ENCODE peak calls at places on chromosomes 11 and 22, in four cellular contexts. One of them, this sample, is unnamed.

GRCh38 chr11:76512851-76513653 is 68.2 kb downstream of the EMSY start:
- DNase-seq in fibroblast of lung: peak; percentile 37
- DNase-seq in glutamatergic neuron: no peak
- DNase-seq in HFFc6: peak; percentile 15
- DNase-seq in this sample: no peak

GRCh38 chr11:79113099-79113498 is 327.7 kb downstream of the TENM4 start:
- DNase-seq in fibroblast of lung: peak; percentile 39
- DNase-seq in glutamatergic neuron: no peak
- DNase-seq in HFFc6: no peak
- DNase-seq in this sample: no peak

GRCh38 chr22:43213066-43213465 is 26.1 kb upstream of the TTLL12 start:
- DNase-seq in fibroblast of lung: no peak
- DNase-seq in glutamatergic neuron: no peak
- DNase-seq in HFFc6: no peak
- DNase-seq in this sample: no peak

GRCh38 chr11:111520565-111520964 is 6.0 kb downstream of the HOATZ start:
- DNase-seq in fibroblast of lung: peak; percentile 75
- DNase-seq in glutamatergic neuron: no peak
- DNase-seq in HFFc6: peak; percentile 37
- DNase-seq in this sample: no peak

GRCh38 chr11:46376258-46377050 is 5.0 kb upstream of the MDK start:
- DNase-seq in fibroblast of lung: no peak
- DNase-seq in glutamatergic neuron: no peak
- DNase-seq in HFFc6: no peak
- DNase-seq in this sample: no peak

GRCh38 chr11:120514541-120515121 is 3.1 kb downstream of the GRIK4 start:
- DNase-seq in fibroblast of lung: no peak
- DNase-seq in glutamatergic neuron: no peak
- DNase-seq in HFFc6: no peak
- DNase-seq in this sample: no peak

GRCh38 chr11:6393989-6394670 is 3.9 kb downstream of the SMPD1 start:
- DNase-seq in fibroblast of lung: no peak
- DNase-seq in glutamatergic neuron: no peak
- DNase-seq in HFFc6: no peak
- DNase-seq in this sample: no peak

GRCh38 chr22:27105142-27106025 is 448.0 kb downstream of the MIAT start:
- DNase-seq in fibroblast of lung: peak; percentile 98
- DNase-seq in glutamatergic neuron: no peak
- DNase-seq in HFFc6: peak; percentile 83
- DNase-seq in this sample: no peak

GRCh38 chr11:112082729-112083128 is 3.8 kb downstream of the TIMM8B start:
- DNase-seq in fibroblast of lung: peak; percentile 53
- DNase-seq in glutamatergic neuron: no peak
- DNase-seq in HFFc6: peak; percentile 78
- DNase-seq in this sample: no peak

GRCh38 chr11:12441081-12441801 is 63.9 kb downstream of the PARVA start:
- DNase-seq in fibroblast of lung: peak; percentile 76
- DNase-seq in glutamatergic neuron: no peak
- DNase-seq in HFFc6: peak; percentile 30
- DNase-seq in this sample: no peak

GRCh38 chr22:44623771-44624510 is 78.1 kb upstream of the PRR5 start:
- DNase-seq in fibroblast of lung: peak; percentile 20
- DNase-seq in glutamatergic neuron: peak; percentile 74
- DNase-seq in HFFc6: no peak
- DNase-seq in this sample: peak; percentile 52

GRCh38 chr11:117145393-117145761 is 1.3 kb downstream of the PAFAH1B2 start:
- DNase-seq in fibroblast of lung: peak; percentile 56
- DNase-seq in glutamatergic neuron: no peak
- DNase-seq in HFFc6: peak; percentile 48
- DNase-seq in this sample: no peak

GRCh38 chr11:110908401-110909106 is 196.3 kb upstream of the ARHGAP20 start:
- DNase-seq in fibroblast of lung: peak; percentile 97
- DNase-seq in glutamatergic neuron: no peak
- DNase-seq in HFFc6: peak; percentile 87
- DNase-seq in this sample: peak; percentile 8

GRCh38 chr11:67282155-67282875 is 6.8 kb upstream of the ANKRD13D start:
- DNase-seq in fibroblast of lung: no peak
- DNase-seq in glutamatergic neuron: peak; percentile 5
- DNase-seq in HFFc6: no peak
- DNase-seq in this sample: no peak

GRCh38 chr22:21865041-21865440 is 2.4 kb downstream of the MAPK1 start:
- DNase-seq in fibroblast of lung: peak; percentile 88
- DNase-seq in glutamatergic neuron: no peak
- DNase-seq in HFFc6: peak; percentile 83
- DNase-seq in this sample: no peak

GRCh38 chr22:45881524-45881875 is 95.5 kb downstream of the WNT7B start:
- DNase-seq in fibroblast of lung: no peak
- DNase-seq in glutamatergic neuron: no peak
- DNase-seq in HFFc6: no peak
- DNase-seq in this sample: no peak

GRCh38 chr11:7321708-7322448 is 70.2 kb downstream of the SYT9 start:
- DNase-seq in fibroblast of lung: no peak
- DNase-seq in glutamatergic neuron: no peak
- DNase-seq in HFFc6: no peak
- DNase-seq in this sample: no peak

GRCh38 chr11:130220311-130221030 is 60.9 kb downstream of the ST14 start:
- DNase-seq in fibroblast of lung: no peak
- DNase-seq in glutamatergic neuron: no peak
- DNase-seq in HFFc6: no peak
- DNase-seq in this sample: no peak

GRCh38 chr22:24412274-24412673 is 15.1 kb upstream of the ADORA2A start:
- DNase-seq in fibroblast of lung: no peak
- DNase-seq in glutamatergic neuron: no peak
- DNase-seq in HFFc6: no peak
- DNase-seq in this sample: no peak

GRCh38 chr22:28395520-28395919 is 284.1 kb downstream of the TTC28 start:
- DNase-seq in fibroblast of lung: no peak
- DNase-seq in glutamatergic neuron: no peak
- DNase-seq in HFFc6: no peak
- DNase-seq in this sample: no peak

GRCh38 chr11:57475191-57475590 is 14.9 kb downstream of the RTN4RL2 start:
- DNase-seq in fibroblast of lung: no peak
- DNase-seq in glutamatergic neuron: no peak
- DNase-seq in HFFc6: no peak
- DNase-seq in this sample: no peak

GRCh38 chr22:21000987-21001600 is 824 bp downstream of the THAP7 start:
- DNase-seq in fibroblast of lung: no peak
- DNase-seq in glutamatergic neuron: no peak
- DNase-seq in HFFc6: peak; percentile 13
- DNase-seq in this sample: no peak

GRCh38 chr22:42717197-42717967 is 3.3 kb downstream of the A4GALT start:
- DNase-seq in fibroblast of lung: no peak
- DNase-seq in glutamatergic neuron: peak; percentile 65
- DNase-seq in HFFc6: no peak
- DNase-seq in this sample: no peak

GRCh38 chr11:128116447-128117240 is 470.7 kb downstream of the ETS1 start:
- DNase-seq in fibroblast of lung: no peak
- DNase-seq in glutamatergic neuron: no peak
- DNase-seq in HFFc6: no peak
- DNase-seq in this sample: no peak

GRCh38 chr11:19697721-19698121 is 14.9 kb upstream of the NAV2 start:
- DNase-seq in fibroblast of lung: no peak
- DNase-seq in glutamatergic neuron: no peak
- DNase-seq in HFFc6: no peak
- DNase-seq in this sample: no peak

GRCh38 chr11:130146797-130147196 is 12.8 kb upstream of the ST14 start:
- DNase-seq in fibroblast of lung: no peak
- DNase-seq in glutamatergic neuron: no peak
- DNase-seq in HFFc6: no peak
- DNase-seq in this sample: no peak

GRCh38 chr22:40289991-40290459 is 56.3 kb upstream of the ADSL start:
- DNase-seq in fibroblast of lung: peak; percentile 21
- DNase-seq in glutamatergic neuron: no peak
- DNase-seq in HFFc6: no peak
- DNase-seq in this sample: no peak

GRCh38 chr22:16968218-16968595 is 39.8 kb downstream of the GAB4 start:
- DNase-seq in fibroblast of lung: no peak
- DNase-seq in glutamatergic neuron: no peak
- DNase-seq in HFFc6: no peak
- DNase-seq in this sample: no peak

GRCh38 chr11:1174441-1175370 is 17.0 kb downstream of the MUC5AC start:
- DNase-seq in fibroblast of lung: no peak
- DNase-seq in glutamatergic neuron: no peak
- DNase-seq in HFFc6: no peak
- DNase-seq in this sample: no peak

GRCh38 chr11:10376061-10376460 is 71.2 kb downstream of the ADM start:
- DNase-seq in fibroblast of lung: peak; percentile 88
- DNase-seq in glutamatergic neuron: no peak
- DNase-seq in HFFc6: no peak
- DNase-seq in this sample: no peak

GRCh38 chr22:23045461-23045860 is 24.9 kb upstream of the GNAZ start:
- DNase-seq in fibroblast of lung: no peak
- DNase-seq in glutamatergic neuron: no peak
- DNase-seq in HFFc6: no peak
- DNase-seq in this sample: no peak

GRCh38 chr11:87493516-87493915 is 455.8 kb downstream of the TMEM135 start:
- DNase-seq in fibroblast of lung: peak; percentile 62
- DNase-seq in glutamatergic neuron: no peak
- DNase-seq in HFFc6: no peak
- DNase-seq in this sample: no peak

GRCh38 chr11:57662893-57663292 is 5.0 kb upstream of the ZDHHC5 start:
- DNase-seq in fibroblast of lung: no peak
- DNase-seq in glutamatergic neuron: no peak
- DNase-seq in HFFc6: no peak
- DNase-seq in this sample: no peak

GRCh38 chr22:37043828-37044538 is 7.6 kb upstream of the KCTD17 start:
- DNase-seq in fibroblast of lung: peak; percentile 45
- DNase-seq in glutamatergic neuron: peak; percentile 50
- DNase-seq in HFFc6: peak; percentile 14
- DNase-seq in this sample: peak; percentile 90

GRCh38 chr11:116119158-116119557 is 614.9 kb upstream of the CADM1 start:
- DNase-seq in fibroblast of lung: no peak
- DNase-seq in glutamatergic neuron: no peak
- DNase-seq in HFFc6: no peak
- DNase-seq in this sample: no peak

GRCh38 chr22:23533328-23533762 is 46.7 kb downstream of the IGLL1 start:
- DNase-seq in fibroblast of lung: peak; percentile 19
- DNase-seq in glutamatergic neuron: peak; percentile 79
- DNase-seq in HFFc6: no peak
- DNase-seq in this sample: peak; percentile 37

GRCh38 chr11:126808851-126809250 is 191.7 kb downstream of the KIRREL3 start:
- DNase-seq in fibroblast of lung: peak; percentile 19
- DNase-seq in glutamatergic neuron: no peak
- DNase-seq in HFFc6: no peak
- DNase-seq in this sample: no peak

GRCh38 chr11:65315204-65315865 is 669 bp downstream of the CDC42EP2 start:
- DNase-seq in fibroblast of lung: peak; percentile 56
- DNase-seq in glutamatergic neuron: peak; percentile 96
- DNase-seq in HFFc6: peak; percentile 45
- DNase-seq in this sample: peak; percentile 93

GRCh38 chr11:65316979-65317786 is 2.5 kb downstream of the CDC42EP2 start:
- DNase-seq in fibroblast of lung: peak; percentile 74
- DNase-seq in glutamatergic neuron: peak; percentile 33
- DNase-seq in HFFc6: peak; percentile 50
- DNase-seq in this sample: peak; percentile 87

GRCh38 chr11:65316311-65316978 is 1.8 kb downstream of the CDC42EP2 start:
- DNase-seq in fibroblast of lung: peak; percentile 83
- DNase-seq in glutamatergic neuron: no peak
- DNase-seq in HFFc6: peak; percentile 88
- DNase-seq in this sample: no peak

GRCh38 chr11:65315866-65316233 is 1.2 kb downstream of the CDC42EP2 start:
- DNase-seq in fibroblast of lung: no peak
- DNase-seq in glutamatergic neuron: no peak
- DNase-seq in HFFc6: no peak
- DNase-seq in this sample: no peak

DNA sequence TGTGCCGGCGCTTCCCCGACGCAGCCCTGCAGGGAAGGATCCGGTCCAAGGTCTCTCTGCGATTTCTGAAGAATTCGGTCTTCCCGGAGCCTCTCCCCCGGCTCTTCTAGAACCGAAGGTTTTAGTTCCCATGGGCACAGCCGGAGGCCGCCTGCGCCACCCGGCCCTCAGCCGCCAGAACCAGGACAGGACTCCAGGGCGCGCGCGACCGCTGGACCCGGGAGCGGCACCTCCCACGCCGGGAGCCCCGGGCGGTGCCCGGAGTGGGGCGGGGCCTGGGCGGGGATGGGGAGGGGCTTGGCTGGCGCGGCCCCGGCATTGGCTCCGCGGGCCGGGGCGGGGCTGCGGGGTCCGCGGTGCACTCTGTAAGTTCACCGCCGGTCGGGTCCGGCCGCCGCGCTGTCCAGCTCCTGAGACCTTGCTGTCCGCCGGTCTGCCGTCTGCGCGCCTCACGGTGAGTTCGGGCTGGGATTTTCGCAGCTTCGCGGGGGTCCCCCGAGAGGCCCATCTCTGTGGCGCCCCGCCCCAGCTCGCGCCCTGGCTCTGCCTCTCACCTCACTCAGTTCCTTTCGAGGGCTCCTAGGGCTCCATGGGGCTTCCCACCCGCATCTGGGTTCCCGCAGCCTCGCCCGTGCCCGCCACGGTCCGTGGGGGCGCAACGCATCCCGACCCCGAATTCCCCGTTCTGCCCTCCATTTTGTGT is at the start of gene CDC42EP2:
- DNase-seq in fibroblast of lung: peak; percentile 76
- DNase-seq in glutamatergic neuron: peak; percentile 88
- DNase-seq in HFFc6: peak; percentile 75
- DNase-seq in this sample: peak; percentile 89
- TF ChIP-seq CTCF in fibroblast of lung: no peak
- TF ChIP-seq CTCF in glutamatergic neuron: no peak
- TF ChIP-seq CTCF in HFFc6: no peak
- TF ChIP-seq CTCF in this sample: no peak

GRCh38 chr11:118343248-118343647 is 743 bp upstream of the CD3D start:
- DNase-seq in fibroblast of lung: no peak
- DNase-seq in glutamatergic neuron: no peak
- DNase-seq in HFFc6: no peak
- DNase-seq in this sample: no peak
- TF ChIP-seq CTCF in fibroblast of lung: no peak
- TF ChIP-seq CTCF in glutamatergic neuron: no peak
- TF ChIP-seq CTCF in HFFc6: no peak
- TF ChIP-seq CTCF in this sample: no peak

GRCh38 chr11:119415517-119415916 is 7.5 kb downstream of the THY1 start:
- DNase-seq in fibroblast of lung: no peak
- DNase-seq in glutamatergic neuron: no peak
- DNase-seq in HFFc6: no peak
- DNase-seq in this sample: no peak

GRCh38 chr11:119415966-119416365 is 7.0 kb downstream of the THY1 start:
- DNase-seq in fibroblast of lung: no peak
- DNase-seq in glutamatergic neuron: no peak
- DNase-seq in HFFc6: no peak
- DNase-seq in this sample: no peak

GRCh38 chr11:119418759-119419158 is 4.2 kb downstream of the THY1 start:
- DNase-seq in fibroblast of lung: no peak
- DNase-seq in glutamatergic neuron: no peak
- DNase-seq in HFFc6: no peak
- DNase-seq in this sample: no peak

GRCh38 chr11:119417726-119418540 is 5.0 kb downstream of the THY1 start:
- DNase-seq in fibroblast of lung: peak; percentile 99
- DNase-seq in glutamatergic neuron: no peak
- DNase-seq in HFFc6: peak; percentile 95
- DNase-seq in this sample: no peak

GRCh38 chr11:119416606-119417580 is 6.1 kb downstream of the THY1 start:
- DNase-seq in fibroblast of lung: peak; percentile 81
- DNase-seq in glutamatergic neuron: no peak
- DNase-seq in HFFc6: peak; percentile 58
- DNase-seq in this sample: no peak
- TF ChIP-seq CTCF in fibroblast of lung: no peak
- TF ChIP-seq CTCF in glutamatergic neuron: no peak
- TF ChIP-seq CTCF in HFFc6: no peak
- TF ChIP-seq CTCF in this sample: no peak

GRCh38 chr11:68753300-68753699 is 2.0 kb upstream of the TESMIN start:
- DNase-seq in fibroblast of lung: no peak
- DNase-seq in glutamatergic neuron: no peak
- DNase-seq in HFFc6: no peak
- DNase-seq in this sample: no peak
- TF ChIP-seq CTCF in fibroblast of lung: no peak
- TF ChIP-seq CTCF in glutamatergic neuron: no peak
- TF ChIP-seq CTCF in HFFc6: no peak
- TF ChIP-seq CTCF in this sample: no peak